ENCODE peak calls at places on chromosomes 12 and 14, in four cellular contexts. J, I, X and G are unnamed samples.

GRCh38 chr12:82437744-82438143 is 79.4 kb downstream of the METTL25 start:
- DNase-seq in I (no peak), J (no peak), X (no peak), G (no peak)

GRCh38 chr14:94918896-94919295 is 149.0 kb upstream of the GSC start:
- DNase-seq in X (no peak), J (no peak), I (peak), G (no peak)

GRCh38 chr12:27988594-27989233 is 16.2 kb upstream of the PTHLH start:
- DNase-seq in I (no peak), X (no peak), J (no peak), G (no peak)

GRCh38 chr12:68686595-68687521 is at the start of gene NUP107:
- DNase-seq in I (peak), X (peak), J (peak), G (peak)

GRCh38 chr14:94548131-94548998 is 12.9 kb upstream of the SERPINA4 start:
- DNase-seq in J (peak), X (no peak), I (no peak), G (no peak)

GRCh38 chr14:74426202-74426582 is at the start of gene SYNDIG1L:
- DNase-seq in I (no peak), J (no peak), X (no peak), G (no peak)

GRCh38 chr14:32050839-32051238 is 26.3 kb upstream of the ARHGAP5 start:
- DNase-seq in J (no peak), I (no peak), X (no peak), G (no peak)

GRCh38 chr12:29322157-29322556 is 58.8 kb downstream of the ERGIC2 start:
- DNase-seq in J (no peak), I (no peak), X (no peak), G (no peak)

GRCh38 chr12:106901276-106901675 is 54.4 kb upstream of the TMEM263 start:
- DNase-seq in X (no peak), J (no peak), I (no peak), G (no peak)

GRCh38 chr14:102570334-102570995 is 22.0 kb upstream of the RCOR1 start:
- DNase-seq in I (no peak), J (no peak), X (no peak), G (no peak)

GRCh38 chr12:46266382-46266791 is 2.5 kb downstream of the SLC38A1 start:
- DNase-seq in J (peak), X (no peak), I (peak), G (no peak)

GRCh38 chr12:12081836-12082497 is 11.2 kb downstream of the BCL2L14 start:
- DNase-seq in X (no peak), I (peak), J (peak), G (peak)

GRCh38 chr12:27178723-27179398 is 65.2 kb upstream of the STK38L start:
- DNase-seq in J (peak), I (no peak), X (no peak), G (no peak)

GRCh38 chr14:78595797-78596196 is 425.6 kb downstream of the NRXN3 start:
- DNase-seq in X (no peak), I (peak), J (no peak), G (no peak)

GRCh38 chr12:768434-768833 is 16.1 kb downstream of the WNK1 start:
- DNase-seq in X (no peak), I (no peak), J (no peak), G (no peak)

GRCh38 chr12:23217716-23218115 is 592.7 kb downstream of the ETNK1 start:
- DNase-seq in X (no peak), J (no peak), I (no peak), G (no peak)

GRCh38 chr12:30691122-30691879 is 4.4 kb downstream of the IPO8 start:
- DNase-seq in X (peak), J (peak), I (peak), G (no peak)

GRCh38 chr12:113587720-113588119 is 116.0 kb upstream of the LHX5 start:
- DNase-seq in I (no peak), X (no peak), J (no peak), G (no peak)

GRCh38 chr14:61543946-61544345 is 151.4 kb upstream of the HIF1A start:
- DNase-seq in X (no peak), I (no peak), J (no peak), G (no peak)

GRCh38 chr12:124946440-124946793 is 32.0 kb upstream of the UBC start:
- DNase-seq in J (no peak), X (no peak), I (no peak), G (no peak)

GRCh38 chr14:92451755-92452154 is 61.8 kb upstream of the RIN3 start:
- DNase-seq in X (no peak), J (no peak), I (no peak), G (no peak)

GRCh38 chr14:91873476-91874265 is 6.3 kb upstream of the TC2N start:
- DNase-seq in I (no peak), J (peak), X (no peak), G (peak)

GRCh38 chr14:21866479-21866878 is 192.9 kb upstream of the OR4E1 start:
- DNase-seq in J (no peak), I (no peak), X (no peak), G (no peak)

GRCh38 chr14:89576960-89577359 is 159.9 kb upstream of the FOXN3 start:
- DNase-seq in X (no peak), I (no peak), J (no peak), G (no peak)

GRCh38 chr12:106022568-106023012 is 116.2 kb downstream of the NUAK1 start:
- DNase-seq in I (peak), J (no peak), X (no peak), G (no peak)

GRCh38 chr12:80936353-80936641 is 1.4 kb downstream of the LIN7A start:
- DNase-seq in X (peak), I (no peak), J (no peak), G (no peak)

GRCh38 chr14:92539875-92540274 is 26.3 kb downstream of the RIN3 start:
- DNase-seq in J (peak), X (no peak), I (no peak), G (no peak)

GRCh38 chr12:32402170-32402569 is 2.8 kb downstream of the FGD4 start:
- DNase-seq in I (no peak), J (no peak), X (no peak), G (no peak)

GRCh38 chr12:105083551-105084105 is 630 bp downstream of the ALDH1L2 start:
- DNase-seq in X (peak), J (peak), I (peak), G (no peak)

GRCh38 chr12:44296624-44297197 is 460.8 kb downstream of the TMEM117 start:
- DNase-seq in J (no peak), I (no peak), X (no peak), G (no peak)

GRCh38 chr12:15601210-15601800 is 187.9 kb downstream of the EPS8 start:
- DNase-seq in J (peak), I (peak), X (no peak), G (no peak)

GRCh38 chr12:107749094-107749493 is 11.8 kb downstream of the PRDM4 start:
- DNase-seq in I (no peak), J (no peak), X (no peak), G (no peak)

GRCh38 chr12:108665608-108666202 is 32.0 kb upstream of the SELPLG start:
- DNase-seq in X (no peak), I (no peak), J (no peak), G (no peak)

GRCh38 chr12:123571343-123571813 is 13.0 kb upstream of the TMED2 start:
- DNase-seq in I (peak), X (peak), J (peak), G (no peak)

GRCh38 chr12:27331299-27331926 is 1.2 kb upstream of the BMAL2 start:
- DNase-seq in J (peak), I (peak), X (no peak), G (peak)

GRCh38 chr14:31568671-31569070 is 7.5 kb downstream of the NUBPL start:
- DNase-seq in J (peak), I (no peak), X (no peak), G (no peak)

GRCh38 chr12:45302621-45303020 is 86.7 kb downstream of the ANO6 start:
- DNase-seq in I (no peak), X (no peak), J (no peak), G (no peak)

GRCh38 chr12:119178544-119179334 is at the start of gene HSPB8:
- DNase-seq in J (peak), I (peak), X (peak), G (no peak)

GRCh38 chr14:59333668-59334067 is 131.5 kb downstream of the GPR135 start:
- DNase-seq in X (peak), J (peak), I (peak), G (no peak)

GRCh38 chr14:68611611-68612010 is 181.3 kb downstream of the ZFP36L1 start:
- DNase-seq in J (no peak), I (no peak), X (no peak), G (no peak)
- TF ChIP-seq CTCF in J (no peak), I (no peak), X (no peak), G (no peak)

GRCh38 chr12:89708793-89709156 is at the start of gene ATP2B1:
- DNase-seq in I (peak), J (peak), X (peak), G (peak)

GRCh38 chr12:89704457-89704856 is 4.2 kb downstream of the ATP2B1 start:
- DNase-seq in I (no peak), J (no peak), X (no peak), G (no peak)

GRCh38 chr12:89707623-89707991 is 1.0 kb downstream of the ATP2B1 start:
- DNase-seq in I (no peak), X (peak), J (no peak), G (no peak)

GRCh38 chr12:89707992-89708792 is 446 bp downstream of the ATP2B1 start:
- DNase-seq in X (no peak), I (peak), J (peak), G (peak)

GRCh38 chr12:89706551-89707348 is 1.9 kb downstream of the ATP2B1 start:
- DNase-seq in X (peak), I (peak), J (peak), G (no peak)
- TF ChIP-seq CTCF in X (no peak), I (peak), J (no peak), G (no peak)

GRCh38 chr14:105304565-105304964 is 3.8 kb upstream of the BRF1 start:
- DNase-seq in I (no peak), J (no peak), X (no peak), G (no peak)

GRCh38 chr14:105299654-105300541 is 903 bp downstream of the BRF1 start:
- DNase-seq in I (no peak), J (no peak), X (no peak), G (peak)

GRCh38 chr14:105303949-105304348 is 3.1 kb upstream of the BRF1 start:
- DNase-seq in I (no peak), J (no peak), X (no peak), G (no peak)

GRCh38 chr14:105301103-105301914 is 508 bp upstream of the BRF1 start:
- DNase-seq in I (peak), X (peak), J (peak), G (peak)

DNA sequence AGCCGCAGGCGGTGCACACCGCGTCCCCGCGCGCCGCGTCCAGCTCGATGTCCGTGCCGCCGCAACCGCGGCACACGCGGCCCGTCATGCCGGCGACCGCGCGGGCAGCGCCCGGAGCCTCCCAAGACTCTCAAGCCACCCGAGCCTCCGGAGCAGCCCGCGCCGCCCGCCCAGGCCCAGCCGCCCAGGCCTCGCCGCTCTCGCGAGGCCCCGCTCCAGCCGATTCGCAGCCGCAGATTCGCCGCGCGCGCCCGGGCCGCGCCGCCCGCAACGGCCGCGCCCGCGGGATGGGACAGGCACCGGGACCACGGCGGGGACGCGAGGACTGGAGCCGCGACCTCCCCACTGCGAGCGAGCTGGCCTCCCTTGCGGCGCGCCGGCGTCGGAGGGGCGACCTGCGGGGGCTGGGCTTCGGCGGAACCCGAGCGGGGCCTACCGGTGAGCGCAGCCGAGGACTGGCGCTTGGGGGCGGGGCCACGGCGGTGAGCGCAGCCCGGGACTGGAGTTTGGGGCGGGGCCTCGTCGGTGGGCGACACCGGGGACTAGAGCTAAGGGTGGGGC is at the start of gene BRF1:
- DNase-seq in I (peak), J (peak), X (peak), G (peak)
- TF ChIP-seq CTCF in I (no peak), J (no peak), X (no peak), G (no peak)

DNA sequence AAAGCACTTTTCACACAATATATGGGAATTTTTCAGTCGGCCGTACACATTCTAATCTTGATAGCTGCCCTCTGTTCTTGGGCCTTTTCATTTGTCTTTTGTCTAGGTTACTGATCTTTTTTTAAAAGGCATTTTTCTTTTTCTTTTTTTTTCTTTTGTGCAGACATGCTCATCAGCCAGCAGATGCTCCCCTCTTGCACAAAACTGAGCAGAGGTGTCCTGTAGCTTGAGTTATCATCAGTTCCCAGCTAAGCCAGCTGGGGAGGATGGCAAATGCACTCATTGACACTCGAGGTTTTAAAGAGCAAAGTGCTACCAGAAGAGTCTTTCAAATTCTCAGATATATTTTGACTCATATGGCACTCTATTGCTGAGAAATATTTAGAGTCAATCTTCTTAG is 913.9 kb upstream of the SEL1L start:
- DNase-seq in I (no peak), X (no peak), J (no peak), G (no peak)
- TF ChIP-seq CTCF in I (no peak), X (no peak), J (no peak), G (no peak)

DNA sequence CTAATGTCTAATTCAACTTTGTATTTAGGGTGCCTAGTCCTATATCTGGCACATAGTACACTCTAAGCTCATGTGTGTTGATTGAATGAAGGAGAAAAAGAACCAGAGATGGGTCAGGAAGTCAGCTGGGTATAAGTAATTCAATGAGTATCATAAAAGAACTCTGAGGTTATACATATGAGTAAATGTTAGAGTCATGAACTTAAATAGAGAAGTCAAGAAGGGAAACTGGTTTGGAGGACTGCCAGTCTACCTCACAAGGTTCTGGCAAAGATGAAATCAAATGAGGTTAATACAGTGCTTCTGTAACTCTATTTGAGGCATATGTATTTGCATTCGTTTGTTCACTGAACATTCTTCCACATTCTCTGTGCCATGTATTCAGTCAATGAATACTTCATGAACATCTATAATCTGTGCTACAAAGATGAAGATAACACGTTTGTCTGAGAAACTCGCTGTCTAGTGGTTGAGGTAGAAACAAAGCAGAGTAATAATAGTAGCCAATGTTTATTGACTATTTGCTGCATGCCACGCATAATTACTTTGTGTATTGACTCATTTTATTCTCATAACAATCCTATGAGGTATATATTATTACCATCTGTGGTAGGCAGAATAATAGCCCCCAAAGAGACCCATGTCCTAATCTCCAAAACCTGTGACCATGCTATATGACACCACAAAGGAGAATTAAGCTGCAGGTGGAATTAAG is 88.9 kb downstream of the PTGER2 start:
- DNase-seq in I (no peak), J (peak), X (peak), G (no peak)
- TF ChIP-seq CTCF in I (no peak), J (no peak), X (no peak), G (no peak)

GRCh38 chr12:50101663-50102062 is 2.1 kb upstream of the GPD1 start:
- DNase-seq in X (no peak), I (peak), J (peak), G (no peak)
- TF ChIP-seq CTCF in X (peak), I (peak), J (peak), G (no peak)

DNA sequence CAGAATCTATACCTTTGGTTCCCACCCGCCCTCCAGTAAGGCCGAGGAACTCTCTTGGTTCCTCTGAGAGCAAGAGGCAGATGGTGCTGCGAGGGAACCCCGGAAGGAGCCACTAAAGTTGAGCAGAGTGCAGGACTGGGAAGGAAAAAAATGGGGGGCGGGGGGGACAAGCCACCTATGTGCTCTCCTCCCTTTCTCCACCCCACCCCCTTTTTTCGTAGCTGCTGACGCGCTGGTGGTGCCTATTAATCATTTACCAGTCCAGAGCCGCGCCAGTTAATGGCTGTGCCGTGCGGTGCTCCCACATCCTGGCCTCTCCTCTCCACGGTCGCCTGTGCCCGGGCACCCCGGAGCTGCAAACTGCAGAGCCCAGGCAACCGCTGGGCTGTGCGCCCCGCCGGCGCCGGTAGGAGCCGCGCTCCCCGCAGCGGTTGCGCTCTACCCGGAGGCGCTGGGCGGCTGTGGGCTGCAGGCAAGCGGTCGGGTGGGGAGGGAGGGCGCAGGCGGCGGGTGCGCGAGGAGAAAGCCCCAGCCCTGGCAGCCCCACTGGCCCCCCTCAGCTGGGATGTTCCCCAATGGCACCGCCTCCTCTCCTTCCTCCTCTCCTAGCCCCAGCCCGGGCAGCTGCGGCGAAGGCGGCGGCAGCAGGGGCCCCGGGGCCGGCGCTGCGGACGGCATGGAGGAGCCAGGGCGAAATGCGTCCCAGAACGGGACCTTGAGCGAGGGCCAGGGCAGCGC is 1.3 kb downstream of the SSTR1 start:
- DNase-seq in J (peak), X (no peak), I (no peak), G (no peak)
- TF ChIP-seq CTCF in J (peak), X (no peak), I (no peak), G (no peak)

GRCh38 chr12:53982616-53983579 is 2.0 kb upstream of the HOXC10 start:
- DNase-seq in X (no peak), J (no peak), I (no peak), G (no peak)

GRCh38 chr12:53980448-53981388 is 4.2 kb upstream of the HOXC10 start:
- DNase-seq in J (no peak), I (no peak), X (no peak), G (no peak)

GRCh38 chr12:53983580-53984572 is 1.1 kb upstream of the HOXC10 start:
- DNase-seq in X (no peak), I (no peak), J (no peak), G (no peak)

GRCh38 chr12:53984901-53985357 is at the start of gene HOXC10:
- DNase-seq in J (peak), I (peak), X (peak), G (peak)

DNA sequence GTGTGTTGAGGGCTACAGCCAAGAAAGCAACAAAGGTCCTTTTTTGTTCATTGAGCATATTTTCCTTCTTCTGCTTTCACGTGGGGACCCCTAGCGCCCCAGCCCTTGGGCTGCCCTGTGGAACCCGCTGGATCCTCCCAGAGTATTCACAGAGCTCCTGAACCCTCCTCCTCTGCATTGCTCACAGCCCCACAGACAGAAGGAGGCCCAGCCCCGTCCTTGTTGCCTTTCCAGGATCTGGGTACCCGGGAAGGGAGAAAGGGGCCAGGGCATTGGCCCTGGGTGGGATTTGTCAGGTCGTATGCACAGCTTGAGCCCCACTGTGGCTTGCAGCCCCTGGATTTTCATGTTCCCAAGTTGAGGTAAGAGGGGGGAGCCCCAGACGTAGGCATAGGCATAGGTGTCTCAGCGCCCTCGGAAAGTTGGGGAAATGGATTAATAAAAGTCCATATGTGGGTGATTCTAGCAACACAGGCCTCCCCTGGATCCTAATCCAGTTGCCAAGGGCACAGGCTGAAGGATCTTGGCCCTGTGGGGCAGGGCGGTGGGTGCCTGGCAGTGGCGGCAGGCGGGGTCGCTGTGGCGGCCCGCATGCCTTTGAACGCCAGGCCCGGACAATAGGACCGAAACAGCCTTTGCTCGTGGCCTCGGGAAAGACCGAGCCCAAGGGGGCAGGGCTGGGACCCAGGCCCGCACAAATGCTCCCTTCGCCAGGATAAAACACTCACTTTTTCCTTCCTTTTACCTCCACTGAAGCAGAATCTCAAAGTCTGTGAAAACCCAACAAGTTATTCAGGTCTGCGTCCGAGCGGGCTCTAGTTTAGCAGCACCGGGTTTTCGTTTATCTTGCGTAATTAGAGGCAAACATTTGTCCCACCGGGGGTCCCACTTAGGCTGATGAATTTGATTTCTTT is 3.0 kb upstream of the HOXC10 start:
- DNase-seq in J (no peak), X (no peak), I (no peak), G (no peak)
- TF ChIP-seq CTCF in J (no peak), X (no peak), I (no peak), G (no peak)